ENCODE peak calls at places on chromosomes 3 and 15, in nine cellular contexts. One of them, this sample, is unnamed.

GRCh38 chr15:99403597-99403996 is 152.3 kb downstream of the LRRC28 start:
- DNase-seq in heart right ventricle: no peak
- DNase-seq in neural progenitor cell: no peak
- DNase-seq in IMR-90: peak
- DNase-seq in tibial nerve: no peak
- DNase-seq in thyroid gland: no peak
- DNase-seq in keratinocyte: no peak
- DNase-seq in fibroblast of lung: no peak
- DNase-seq in lower lobe of right lung: no peak
- DNase-seq in this sample: no peak

GRCh38 chr15:51623386-51623938 is 891 bp upstream of the DMXL2 start:
- DNase-seq in keratinocyte: no peak
- DNase-seq in heart right ventricle: no peak
- DNase-seq in neural progenitor cell: no peak
- DNase-seq in thyroid gland: no peak
- DNase-seq in fibroblast of lung: no peak
- DNase-seq in IMR-90: no peak
- DNase-seq in lower lobe of right lung: no peak
- DNase-seq in tibial nerve: no peak
- DNase-seq in this sample: no peak

GRCh38 chr3:5017953-5018531 is 38.8 kb downstream of the BHLHE40 start:
- DNase-seq in IMR-90: no peak
- DNase-seq in lower lobe of right lung: peak
- DNase-seq in fibroblast of lung: peak
- DNase-seq in keratinocyte: no peak
- DNase-seq in tibial nerve: peak
- DNase-seq in heart right ventricle: peak
- DNase-seq in neural progenitor cell: peak
- DNase-seq in thyroid gland: peak
- DNase-seq in this sample: no peak

GRCh38 chr3:127542441-127542952 is 48.0 kb downstream of the TPRA1 start:
- DNase-seq in neural progenitor cell: no peak
- DNase-seq in heart right ventricle: no peak
- DNase-seq in thyroid gland: peak
- DNase-seq in IMR-90: no peak
- DNase-seq in keratinocyte: no peak
- DNase-seq in tibial nerve: no peak
- DNase-seq in fibroblast of lung: no peak
- DNase-seq in lower lobe of right lung: peak
- DNase-seq in this sample: no peak

GRCh38 chr3:188749010-188749617 is 422.7 kb upstream of the TPRG1 start:
- DNase-seq in neural progenitor cell: peak
- DNase-seq in tibial nerve: no peak
- DNase-seq in heart right ventricle: no peak
- DNase-seq in thyroid gland: peak
- DNase-seq in keratinocyte: no peak
- DNase-seq in lower lobe of right lung: no peak
- DNase-seq in fibroblast of lung: no peak
- DNase-seq in IMR-90: no peak
- DNase-seq in this sample: no peak

GRCh38 chr3:113249111-113249510 is 37.8 kb downstream of the BOC start:
- DNase-seq in fibroblast of lung: peak
- DNase-seq in keratinocyte: no peak
- DNase-seq in neural progenitor cell: no peak
- DNase-seq in lower lobe of right lung: no peak
- DNase-seq in heart right ventricle: no peak
- DNase-seq in tibial nerve: no peak
- DNase-seq in thyroid gland: no peak
- DNase-seq in IMR-90: peak
- DNase-seq in this sample: peak

GRCh38 chr3:41598804-41599481 is 363.0 kb downstream of the ULK4 start:
- DNase-seq in keratinocyte: no peak
- DNase-seq in thyroid gland: peak
- DNase-seq in tibial nerve: no peak
- DNase-seq in heart right ventricle: no peak
- DNase-seq in lower lobe of right lung: no peak
- DNase-seq in neural progenitor cell: no peak
- DNase-seq in IMR-90: peak
- DNase-seq in fibroblast of lung: peak
- DNase-seq in this sample: peak

GRCh38 chr3:124587053-124587408 is 143.2 kb upstream of the UMPS start:
- DNase-seq in tibial nerve: no peak
- DNase-seq in lower lobe of right lung: no peak
- DNase-seq in heart right ventricle: no peak
- DNase-seq in IMR-90: no peak
- DNase-seq in thyroid gland: peak
- DNase-seq in neural progenitor cell: peak
- DNase-seq in fibroblast of lung: peak
- DNase-seq in keratinocyte: no peak
- DNase-seq in this sample: peak

GRCh38 chr3:155984791-155985417 is 114.5 kb downstream of the GMPS start:
- DNase-seq in heart right ventricle: no peak
- DNase-seq in tibial nerve: no peak
- DNase-seq in IMR-90: no peak
- DNase-seq in lower lobe of right lung: no peak
- DNase-seq in fibroblast of lung: no peak
- DNase-seq in neural progenitor cell: no peak
- DNase-seq in keratinocyte: no peak
- DNase-seq in thyroid gland: no peak
- DNase-seq in this sample: no peak

GRCh38 chr3:126983653-126984390 is 907 bp downstream of the PLXNA1 start:
- DNase-seq in heart right ventricle: no peak
- DNase-seq in fibroblast of lung: no peak
- DNase-seq in thyroid gland: peak
- DNase-seq in lower lobe of right lung: no peak
- DNase-seq in keratinocyte: no peak
- DNase-seq in tibial nerve: no peak
- DNase-seq in neural progenitor cell: peak
- DNase-seq in IMR-90: no peak
- DNase-seq in this sample: no peak

GRCh38 chr15:88622605-88622975 is 1.4 kb downstream of the AEN start:
- DNase-seq in neural progenitor cell: no peak
- DNase-seq in thyroid gland: no peak
- DNase-seq in IMR-90: no peak
- DNase-seq in fibroblast of lung: no peak
- DNase-seq in keratinocyte: no peak
- DNase-seq in heart right ventricle: no peak
- DNase-seq in tibial nerve: no peak
- DNase-seq in lower lobe of right lung: no peak
- DNase-seq in this sample: no peak

GRCh38 chr15:88624971-88625290 is 3.8 kb downstream of the AEN start:
- DNase-seq in IMR-90: no peak
- DNase-seq in heart right ventricle: no peak
- DNase-seq in neural progenitor cell: no peak
- DNase-seq in lower lobe of right lung: no peak
- DNase-seq in fibroblast of lung: no peak
- DNase-seq in keratinocyte: no peak
- DNase-seq in thyroid gland: no peak
- DNase-seq in tibial nerve: no peak
- DNase-seq in this sample: no peak

GRCh38 chr15:88623061-88623460 is 1.9 kb downstream of the AEN start:
- DNase-seq in lower lobe of right lung: no peak
- DNase-seq in heart right ventricle: no peak
- DNase-seq in neural progenitor cell: no peak
- DNase-seq in tibial nerve: no peak
- DNase-seq in keratinocyte: peak
- DNase-seq in fibroblast of lung: peak
- DNase-seq in IMR-90: peak
- DNase-seq in thyroid gland: no peak
- DNase-seq in this sample: peak

GRCh38 chr15:88623632-88624031 is 2.5 kb downstream of the AEN start:
- DNase-seq in thyroid gland: no peak
- DNase-seq in neural progenitor cell: no peak
- DNase-seq in keratinocyte: no peak
- DNase-seq in fibroblast of lung: no peak
- DNase-seq in heart right ventricle: no peak
- DNase-seq in tibial nerve: no peak
- DNase-seq in IMR-90: no peak
- DNase-seq in lower lobe of right lung: no peak
- DNase-seq in this sample: no peak

DNA sequence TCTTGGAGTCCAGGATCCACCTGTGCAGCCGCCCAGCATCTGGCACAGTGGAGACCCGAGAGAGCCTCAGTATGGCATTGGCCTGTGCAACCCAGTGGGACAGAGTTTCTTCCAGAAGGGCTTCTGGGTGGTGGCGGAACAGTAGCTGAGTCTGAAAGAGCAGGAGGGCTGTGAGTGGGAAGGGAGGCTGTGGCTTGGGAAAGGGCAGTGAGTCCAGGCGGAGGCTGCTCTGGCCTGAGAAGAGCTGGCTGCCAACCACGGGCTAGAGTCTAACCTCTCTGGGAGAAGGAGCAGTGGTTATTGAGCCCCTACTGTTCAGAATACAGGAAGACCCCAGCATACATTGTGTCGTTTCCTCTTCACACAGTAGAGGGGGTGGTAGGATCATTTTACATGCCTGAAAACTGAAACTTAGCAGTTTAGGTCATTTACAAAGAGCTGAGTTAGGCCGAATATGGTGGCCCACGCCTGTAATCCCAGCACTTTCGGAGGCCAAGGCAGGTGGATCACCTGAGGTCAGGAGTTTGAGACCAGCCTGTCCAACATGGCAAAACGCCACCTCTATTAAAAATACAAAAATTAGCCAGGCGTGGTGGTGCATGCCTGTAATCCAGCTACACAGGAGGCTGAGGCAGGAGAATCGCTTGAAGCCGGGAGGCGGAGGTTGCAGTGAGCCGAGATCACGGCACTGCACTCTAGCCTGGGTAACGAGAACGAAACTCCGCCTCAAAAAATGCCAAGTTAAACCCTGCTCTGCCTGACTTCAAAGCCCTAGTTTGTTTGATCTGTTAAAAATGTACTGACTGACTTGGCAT is 3.2 kb downstream of the AEN start:
- DNase-seq in fibroblast of lung: peak
- DNase-seq in heart right ventricle: peak
- DNase-seq in tibial nerve: no peak
- DNase-seq in neural progenitor cell: peak
- DNase-seq in thyroid gland: no peak
- DNase-seq in IMR-90: peak
- DNase-seq in lower lobe of right lung: no peak
- DNase-seq in keratinocyte: no peak
- DNase-seq in this sample: no peak
- TF ChIP-seq CTCF in fibroblast of lung: peak
- TF ChIP-seq CTCF in heart right ventricle: peak
- TF ChIP-seq CTCF in tibial nerve: peak
- TF ChIP-seq CTCF in neural progenitor cell: peak
- TF ChIP-seq CTCF in thyroid gland: peak
- TF ChIP-seq CTCF in IMR-90: peak
- TF ChIP-seq CTCF in lower lobe of right lung: peak
- TF ChIP-seq CTCF in keratinocyte: no peak
- TF ChIP-seq CTCF in this sample: peak

DNA sequence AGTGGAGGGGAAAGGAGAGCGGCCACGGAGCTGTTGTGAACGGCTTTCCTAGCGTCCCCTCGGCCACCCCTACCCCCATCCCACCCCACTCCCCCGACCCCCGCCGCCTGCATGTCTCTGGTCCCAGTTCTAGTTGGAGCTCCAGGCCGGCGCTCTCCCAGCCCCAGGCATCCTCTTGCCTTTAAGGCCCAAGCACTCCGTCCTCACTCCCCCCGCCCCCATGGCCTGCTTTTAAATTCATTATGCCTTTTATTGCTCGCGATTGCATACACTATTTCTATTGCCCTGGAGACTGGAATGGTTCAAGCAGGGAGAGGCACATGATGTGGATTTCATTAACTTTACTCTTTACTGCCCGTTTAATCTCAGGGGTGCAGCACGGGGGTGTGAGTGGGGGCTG is 13.4 kb upstream of the CCDC33 start:
- DNase-seq in tibial nerve: no peak
- DNase-seq in IMR-90: no peak
- DNase-seq in lower lobe of right lung: no peak
- DNase-seq in thyroid gland: no peak
- DNase-seq in neural progenitor cell: peak
- DNase-seq in keratinocyte: no peak
- DNase-seq in heart right ventricle: no peak
- DNase-seq in fibroblast of lung: no peak
- DNase-seq in this sample: no peak
- H3K27ac ChIP-seq in tibial nerve: no peak
- H3K27ac ChIP-seq in IMR-90: no peak
- H3K27ac ChIP-seq in lower lobe of right lung: no peak
- H3K27ac ChIP-seq in thyroid gland: no peak
- H3K27ac ChIP-seq in neural progenitor cell: no peak
- H3K27ac ChIP-seq in keratinocyte: no peak
- H3K27ac ChIP-seq in heart right ventricle: no peak
- H3K27ac ChIP-seq in fibroblast of lung: no peak
- H3K27ac ChIP-seq in this sample: no peak

GRCh38 chr15:48186271-48186670 is 5.2 kb upstream of the CTXN2 start:
- DNase-seq in thyroid gland: no peak
- DNase-seq in heart right ventricle: no peak
- DNase-seq in keratinocyte: no peak
- DNase-seq in IMR-90: no peak
- DNase-seq in neural progenitor cell: no peak
- DNase-seq in lower lobe of right lung: no peak
- DNase-seq in fibroblast of lung: no peak
- DNase-seq in tibial nerve: no peak
- DNase-seq in this sample: no peak

GRCh38 chr15:48190932-48191573 is 412 bp upstream of the CTXN2 start:
- DNase-seq in tibial nerve: peak
- DNase-seq in neural progenitor cell: peak
- DNase-seq in keratinocyte: peak
- DNase-seq in lower lobe of right lung: peak
- DNase-seq in heart right ventricle: peak
- DNase-seq in thyroid gland: peak
- DNase-seq in IMR-90: peak
- DNase-seq in fibroblast of lung: peak
- DNase-seq in this sample: peak

DNA sequence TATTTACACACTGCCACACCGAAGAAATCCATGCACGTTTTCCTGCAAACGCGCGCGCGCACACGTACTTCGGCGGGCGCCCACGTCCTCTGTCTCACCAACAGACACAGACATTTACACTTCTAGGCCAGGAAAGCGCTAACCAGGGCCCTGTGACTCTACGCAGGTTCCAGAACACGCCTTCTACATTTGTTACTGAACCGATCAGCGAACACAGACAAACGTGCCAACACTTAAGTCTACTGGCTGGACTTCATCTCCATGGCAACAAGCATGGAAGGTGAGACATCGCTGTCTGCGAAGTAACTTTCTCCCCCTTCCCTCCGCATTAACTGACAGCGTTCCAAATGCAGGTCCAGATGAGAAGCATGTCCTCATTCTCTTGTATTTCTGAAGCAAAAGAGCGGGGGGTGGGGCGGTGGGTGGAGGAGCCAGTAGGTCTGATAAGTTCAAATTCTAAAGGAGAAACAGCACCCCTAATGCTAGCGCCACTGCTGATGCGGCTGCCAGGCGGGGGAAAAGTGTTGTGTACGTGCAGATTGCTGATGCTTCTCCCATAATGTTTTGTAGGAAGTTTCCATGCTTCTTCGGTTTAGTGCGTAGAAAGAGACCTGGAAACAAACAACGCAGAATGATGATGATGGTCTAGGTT is at the start of gene CTXN2:
- DNase-seq in lower lobe of right lung: no peak
- DNase-seq in IMR-90: no peak
- DNase-seq in keratinocyte: no peak
- DNase-seq in heart right ventricle: no peak
- DNase-seq in fibroblast of lung: peak
- DNase-seq in neural progenitor cell: peak
- DNase-seq in tibial nerve: no peak
- DNase-seq in thyroid gland: no peak
- DNase-seq in this sample: no peak
- H3K4me3 ChIP-seq in lower lobe of right lung: no peak
- H3K4me3 ChIP-seq in IMR-90: peak
- H3K4me3 ChIP-seq in keratinocyte: no peak
- H3K4me3 ChIP-seq in heart right ventricle: no peak
- H3K4me3 ChIP-seq in fibroblast of lung: no peak
- H3K4me3 ChIP-seq in neural progenitor cell: peak
- H3K4me3 ChIP-seq in tibial nerve: no peak
- H3K4me3 ChIP-seq in thyroid gland: no peak
- H3K4me3 ChIP-seq in this sample: peak

GRCh38 chr3:133158686-133159085 is 120.5 kb downstream of the TMEM108 start:
- DNase-seq in tibial nerve: no peak
- DNase-seq in IMR-90: no peak
- DNase-seq in keratinocyte: no peak
- DNase-seq in heart right ventricle: no peak
- DNase-seq in thyroid gland: no peak
- DNase-seq in lower lobe of right lung: no peak
- DNase-seq in fibroblast of lung: no peak
- DNase-seq in neural progenitor cell: no peak
- DNase-seq in this sample: no peak
- TF ChIP-seq CTCF in tibial nerve: no peak
- TF ChIP-seq CTCF in IMR-90: no peak
- TF ChIP-seq CTCF in keratinocyte: no peak
- TF ChIP-seq CTCF in heart right ventricle: no peak
- TF ChIP-seq CTCF in thyroid gland: no peak
- TF ChIP-seq CTCF in lower lobe of right lung: no peak
- TF ChIP-seq CTCF in fibroblast of lung: no peak
- TF ChIP-seq CTCF in neural progenitor cell: no peak
- TF ChIP-seq CTCF in this sample: no peak